ENCODE peak calls at places on chromosomes 4 and X, in eight cellular contexts. S, J, I, O, M, X, U and N are unnamed samples.

GRCh38 chr4:174284181-174284886 is 623 bp downstream of the CEP44 start:
- DNase-seq in S (no peak), J (no peak), I (no peak), O (no peak), M (no peak), X (no peak), U (peak; percentile 31), N (no peak)

GRCh38 chr4:23720556-23720955 is 169.3 kb downstream of the PPARGC1A start:
- DNase-seq in S (no peak), J (no peak), I (no peak), O (no peak), M (no peak), X (no peak), U (no peak), N (no peak)

GRCh38 chr4:17385403-17385802 is 126.5 kb downstream of the QDPR start:
- DNase-seq in S (peak; percentile 14), J (no peak), I (no peak), O (no peak), M (peak; percentile 73), X (no peak), U (no peak), N (no peak)

GRCh38 chr4:33709247-33709646 is 2535.1 kb downstream of the ARAP2 start:
- DNase-seq in S (no peak), J (no peak), I (no peak), O (no peak), M (no peak), X (no peak), U (no peak), N (no peak)

GRCh38 chrX:16646366-16647168 is 3.4 kb upstream of the S100G start:
- DNase-seq in S (no peak), J (no peak), I (no peak), O (no peak), M (no peak), X (no peak), U (no peak), N (no peak)

GRCh38 chr4:155629183-155629825 is 37.3 kb upstream of the GUCY1A1 start:
- DNase-seq in S (no peak), J (peak; percentile 14), I (no peak), O (no peak), M (no peak), X (no peak), U (no peak), N (no peak)

GRCh38 chrX:3026074-3026588 is 15.1 kb upstream of the ARSF start:
- DNase-seq in S (no peak), J (no peak), I (no peak), O (no peak), M (no peak), X (no peak), U (no peak), N (no peak)

GRCh38 chr4:76253511-76253910 is 2.0 kb downstream of the FAM47E start:
- DNase-seq in S (no peak), J (no peak), I (no peak), O (no peak), M (no peak), X (no peak), U (no peak), N (no peak)

GRCh38 chr4:55947912-55948725 is 626 bp upstream of the CEP135 start:
- DNase-seq in S (peak; percentile 68), J (peak; percentile 83), I (no peak), O (no peak), M (no peak), X (no peak), U (no peak), N (no peak)

GRCh38 chrX:153057281-153057680 is 1.0 kb downstream of the PNMA3 start:
- DNase-seq in S (no peak), J (no peak), I (no peak), O (no peak), M (no peak), X (no peak), U (no peak), N (no peak)

GRCh38 chr4:84496356-84497219 is 2.5 kb downstream of the NKX6-1 start:
- DNase-seq in S (no peak), J (no peak), I (no peak), O (no peak), M (no peak), X (no peak), U (no peak), N (no peak)

GRCh38 chr4:18020145-18020670 is 1.3 kb downstream of the LCORL start:
- DNase-seq in S (no peak), J (no peak), I (no peak), O (no peak), M (no peak), X (no peak), U (no peak), N (no peak)

GRCh38 chrX:132077414-132077813 is 50.4 kb downstream of the FRMD7 start:
- DNase-seq in S (no peak), J (no peak), I (no peak), O (no peak), M (no peak), X (no peak), U (no peak), N (no peak)

GRCh38 chr4:168496834-168497233 is at the start of gene PALLD:
- DNase-seq in S (no peak), J (no peak), I (no peak), O (no peak), M (no peak), X (no peak), U (no peak), N (no peak)

GRCh38 chr4:169175035-169175434 is 95.7 kb downstream of the SH3RF1 start:
- DNase-seq in S (no peak), J (no peak), I (no peak), O (no peak), M (no peak), X (no peak), U (no peak), N (no peak)

GRCh38 chrX:124300412-124300811 is 32.0 kb upstream of the TEX13D start:
- DNase-seq in S (no peak), J (no peak), I (no peak), O (no peak), M (no peak), X (no peak), U (no peak), N (no peak)

GRCh38 chrX:51459125-51459524 is 37.3 kb downstream of the NUDT11 start:
- DNase-seq in S (no peak), J (no peak), I (no peak), O (no peak), M (no peak), X (no peak), U (no peak), N (no peak)

GRCh38 chr4:43411226-43411625 is 518.7 kb downstream of the GRXCR1 start:
- DNase-seq in S (peak; percentile 8), J (no peak), I (no peak), O (no peak), M (no peak), X (no peak), U (no peak), N (no peak)

GRCh38 chrX:120768681-120769080 is 107.0 kb downstream of the CT47B1 start:
- DNase-seq in S (peak; percentile 3), J (no peak), I (no peak), O (no peak), M (no peak), X (no peak), U (no peak), N (no peak)

GRCh38 chrX:106950381-106950780 is 30.2 kb downstream of the CLDN2 start:
- DNase-seq in S (no peak), J (no peak), I (no peak), O (no peak), M (no peak), X (no peak), U (no peak), N (no peak)

GRCh38 chr4:37358748-37359147 is 114.2 kb downstream of the NWD2 start:
- DNase-seq in S (no peak), J (no peak), I (no peak), O (no peak), M (no peak), X (no peak), U (no peak), N (no peak)

GRCh38 chr4:159047478-159048165 is 55.3 kb upstream of the RAPGEF2 start:
- DNase-seq in S (no peak), J (no peak), I (no peak), O (no peak), M (no peak), X (no peak), U (no peak), N (no peak)

GRCh38 chr4:53541577-53542206 is 49.6 kb downstream of the LNX1 start:
- DNase-seq in S (peak; percentile 77), J (peak; percentile 77), I (no peak), O (no peak), M (no peak), X (no peak), U (peak; percentile 69), N (no peak)

GRCh38 chrX:10296581-10296980 is 139.8 kb downstream of the CLCN4 start:
- DNase-seq in S (peak; percentile 24), J (no peak), I (no peak), O (no peak), M (no peak), X (no peak), U (no peak), N (no peak)

GRCh38 chr4:166162327-166162726 is 289.3 kb downstream of the TLL1 start:
- DNase-seq in S (no peak), J (no peak), I (no peak), O (no peak), M (no peak), X (no peak), U (no peak), N (no peak)

GRCh38 chrX:119763175-119763574 is 4.8 kb downstream of the SOWAHD start:
- DNase-seq in S (peak; percentile 48), J (peak; percentile 6), I (no peak), O (no peak), M (no peak), X (no peak), U (no peak), N (no peak)

GRCh38 chrX:39869846-39870601 is 227.7 kb downstream of the BCOR start:
- DNase-seq in S (no peak), J (no peak), I (no peak), O (no peak), M (peak; percentile 85), X (no peak), U (no peak), N (no peak)

GRCh38 chr4:5399790-5400421 is 308.5 kb downstream of the EVC2 start:
- DNase-seq in S (no peak), J (no peak), I (no peak), O (no peak), M (no peak), X (peak; percentile 33), U (peak; percentile 5), N (no peak)

GRCh38 chrX:18422325-18422724 is 3.1 kb upstream of the CDKL5 start:
- DNase-seq in S (peak; percentile 49), J (peak; percentile 61), I (no peak), O (no peak), M (no peak), X (no peak), U (no peak), N (peak; percentile 31)

GRCh38 chr4:97978791-97979488 is 164.3 kb downstream of the STPG2 start:
- DNase-seq in S (no peak), J (no peak), I (no peak), O (no peak), M (no peak), X (no peak), U (no peak), N (no peak)

GRCh38 chr4:80172203-80172602 is 25.1 kb upstream of the PRDM8 start:
- DNase-seq in S (no peak), J (no peak), I (no peak), O (no peak), M (no peak), X (no peak), U (no peak), N (no peak)

GRCh38 chrX:13250831-13251612 is 68.8 kb downstream of the ATXN3L start:
- DNase-seq in S (peak; percentile 93), J (peak; percentile 44), I (no peak), O (peak; percentile 68), M (no peak), X (no peak), U (no peak), N (no peak)

GRCh38 chr4:173121044-173121685 is 47.4 kb upstream of the GALNT7 start:
- DNase-seq in S (no peak), J (no peak), I (peak; percentile 40), O (no peak), M (no peak), X (no peak), U (no peak), N (no peak)

GRCh38 chrX:63417649-63418048 is 66.5 kb upstream of the SPIN4 start:
- DNase-seq in S (no peak), J (no peak), I (no peak), O (no peak), M (no peak), X (no peak), U (no peak), N (no peak)